ENCODE peak calls at places on chromosome 9, in eight cellular contexts. A, Q, G, D, N, U, C and F are unnamed samples. For H3K9me3, the result is how much of the 10 kb centered on the place peaks cover.

GRCh38 chr9:80158150-80158549 is 586.4 kb downstream of the TLE4 start:
- DNase-seq in A (no peak), Q (no peak), G (peak), D (no peak), N (no peak), U (no peak), C (no peak), F (no peak)

GRCh38 chr9:107539427-107540154 is 50.0 kb upstream of the KLF4 start:
- DNase-seq in A (peak), Q (no peak), G (peak), D (peak), N (peak), U (no peak), C (peak), F (no peak)

GRCh38 chr9:121684381-121685145 is 33.1 kb downstream of the DAB2IP start:
- DNase-seq in A (peak), Q (no peak), G (peak), D (peak), N (no peak), U (peak), C (peak), F (no peak)

GRCh38 chr9:120619751-120620655 is 40.0 kb upstream of the CDK5RAP2 start:
- DNase-seq in A (peak), Q (peak), G (peak), D (peak), N (peak), U (peak), C (peak), F (peak)

GRCh38 chr9:32387256-32387655 is 2.8 kb downstream of the ACO1 start:
- DNase-seq in A (no peak), Q (peak), G (no peak), D (no peak), N (no peak), U (no peak), C (no peak), F (no peak)

GRCh38 chr9:111525056-111525977 is at the start of gene ZNF483:
- DNase-seq in A (peak), Q (peak), G (peak), D (peak), N (peak), U (peak), C (peak), F (peak)

GRCh38 chr9:115014438-115014837 is 84.0 kb upstream of the TNFSF8 start:
- DNase-seq in A (no peak), Q (no peak), G (no peak), D (no peak), N (no peak), U (no peak), C (no peak), F (no peak)

GRCh38 chr9:114012126-114012525 is 66.0 kb downstream of the AMBP start:
- DNase-seq in A (no peak), Q (no peak), G (no peak), D (no peak), N (no peak), U (no peak), C (no peak), F (no peak)

GRCh38 chr9:130446111-130446861 is 1.5 kb downstream of the ASS1 start:
- DNase-seq in A (peak), Q (no peak), G (peak), D (peak), N (peak), U (peak), C (peak), F (no peak)

GRCh38 chr9:121299467-121300282 is 31.7 kb downstream of the GSN start:
- DNase-seq in A (peak), Q (peak), G (peak), D (peak), N (peak), U (peak), C (peak), F (no peak)

GRCh38 chr9:109254317-109254716 is 66.5 kb downstream of the EPB41L4B start:
- DNase-seq in A (no peak), Q (no peak), G (no peak), D (no peak), N (no peak), U (peak), C (peak), F (no peak)

GRCh38 chr9:92642599-92642998 is 27.3 kb downstream of the IPPK start:
- DNase-seq in A (no peak), Q (no peak), G (no peak), D (no peak), N (peak), U (no peak), C (no peak), F (no peak)

GRCh38 chr9:108682191-108682590 is 173.6 kb downstream of the ACTL7B start:
- DNase-seq in A (no peak), Q (no peak), G (no peak), D (no peak), N (no peak), U (peak), C (no peak), F (no peak)

GRCh38 chr9:121765021-121765950 is 113.9 kb downstream of the DAB2IP start:
- DNase-seq in A (no peak), Q (peak), G (peak), D (peak), N (peak), U (peak), C (peak), F (no peak)

GRCh38 chr9:13665418-13666066 is 386.1 kb upstream of the MPDZ start:
- DNase-seq in A (no peak), Q (no peak), G (no peak), D (no peak), N (no peak), U (no peak), C (peak), F (no peak)

GRCh38 chr9:13588151-13589043 is 308.9 kb upstream of the MPDZ start:
- DNase-seq in A (no peak), Q (peak), G (no peak), D (no peak), N (no peak), U (no peak), C (no peak), F (no peak)

GRCh38 chr9:101881508-101881907 is 143.1 kb upstream of the GRIN3A start:
- DNase-seq in A (no peak), Q (no peak), G (no peak), D (no peak), N (no peak), U (no peak), C (no peak), F (no peak)
- H3K9me3 ChIP-seq in A (under half), Q (under half), G (under half), D (under half), N (under half), U (under half), C (under half), F (under half)

DNA sequence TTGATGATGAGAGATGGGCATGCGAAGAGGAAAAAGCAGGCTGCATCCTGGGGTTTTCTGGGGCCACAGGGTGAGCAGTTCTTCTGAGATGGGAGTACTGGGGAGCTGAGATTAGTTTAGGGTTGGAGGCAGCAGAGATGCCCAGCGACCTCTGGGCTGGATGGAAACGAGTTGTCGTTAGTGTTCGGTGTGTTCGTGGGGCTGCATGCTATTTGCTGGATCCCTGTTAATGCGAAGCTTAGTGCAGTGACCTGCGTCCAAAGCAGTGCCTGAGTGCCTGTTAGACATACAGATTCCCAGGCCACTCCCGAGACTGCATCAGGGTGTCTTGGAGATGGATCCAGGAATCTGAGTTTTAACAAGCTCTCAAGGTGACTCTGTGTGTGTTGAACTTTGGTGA is 201.3 kb downstream of the CACNA1B start:
- DNase-seq in A (no peak), Q (no peak), G (no peak), D (no peak), N (peak), U (no peak), C (no peak), F (no peak)
- H3K9me3 ChIP-seq in A (half or more), Q (under half), G (under half), D (under half), N (under half), U (under half), C (under half), F (under half)

DNA sequence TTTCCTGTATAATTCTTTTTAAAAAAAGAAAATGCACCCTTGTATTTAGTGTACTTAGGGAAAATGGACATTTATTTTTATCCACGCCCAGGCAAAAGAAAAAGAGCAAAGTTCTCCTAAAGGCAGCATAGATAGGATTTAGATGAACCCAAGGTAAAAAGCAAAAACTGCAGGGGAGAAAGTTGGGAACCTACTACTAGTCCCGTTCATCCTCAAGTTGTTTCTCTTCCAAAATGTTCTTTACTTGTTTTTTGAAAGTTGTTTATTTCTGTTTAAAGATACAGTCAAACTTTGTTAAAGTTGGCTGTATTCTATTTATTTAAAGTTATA is 9.8 kb downstream of the RUSC2 start:
- DNase-seq in A (no peak), Q (no peak), G (no peak), D (no peak), N (no peak), U (peak), C (no peak), F (no peak)
- H3K9me3 ChIP-seq in A (half or more), Q (under half), G (under half), D (under half), N (under half), U (under half), C (under half), F (under half)

DNA sequence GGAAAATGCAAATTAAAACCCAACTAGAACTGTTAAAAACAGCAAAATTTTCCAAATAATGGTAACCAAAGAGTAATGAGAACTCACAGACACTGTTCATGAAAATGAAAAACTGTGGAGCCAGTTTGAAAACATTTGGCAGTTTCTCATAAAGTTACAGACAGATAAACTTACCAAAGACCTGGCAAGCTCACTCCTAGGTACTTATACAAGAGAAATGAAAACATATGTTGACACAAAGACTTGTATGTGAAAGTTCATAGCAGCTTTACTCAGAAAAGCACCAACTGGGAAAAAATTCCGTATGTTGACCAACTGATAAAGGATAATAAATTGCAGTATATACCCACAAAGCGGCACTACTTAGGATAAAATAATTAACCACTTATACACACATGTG is 10.3 kb downstream of the ZNF782 start:
- DNase-seq in A (no peak), Q (no peak), G (no peak), D (no peak), N (no peak), U (no peak), C (no peak), F (no peak)
- H3K9me3 ChIP-seq in A (half or more), Q (under half), G (under half), D (under half), N (under half), U (under half), C (under half), F (under half)

GRCh38 chr9:103301051-103301450 is 305.9 kb downstream of the CYLC2 start:
- DNase-seq in A (peak), Q (no peak), G (no peak), D (no peak), N (no peak), U (peak), C (no peak), F (no peak)

GRCh38 chr9:103304797-103305196 is 309.7 kb downstream of the CYLC2 start:
- DNase-seq in A (no peak), Q (no peak), G (no peak), D (no peak), N (no peak), U (no peak), C (no peak), F (no peak)
- H3K9me3 ChIP-seq in A (under half), Q (under half), G (under half), D (under half), N (under half), U (under half), C (under half), F (under half)

GRCh38 chr9:135920256-135920930 is 13.0 kb upstream of the CAMSAP1 start:
- DNase-seq in A (no peak), Q (no peak), G (no peak), D (no peak), N (no peak), U (no peak), C (no peak), F (no peak)

GRCh38 chr9:135914921-135915320 is 7.6 kb upstream of the CAMSAP1 start:
- DNase-seq in A (no peak), Q (no peak), G (no peak), D (no peak), N (no peak), U (no peak), C (peak), F (no peak)

GRCh38 chr9:135920973-135921585 is 13.7 kb upstream of the CAMSAP1 start:
- DNase-seq in A (no peak), Q (no peak), G (no peak), D (no peak), N (no peak), U (no peak), C (no peak), F (no peak)

GRCh38 chr9:135919318-135919717 is 12.0 kb upstream of the CAMSAP1 start:
- DNase-seq in A (no peak), Q (no peak), G (no peak), D (no peak), N (no peak), U (no peak), C (no peak), F (no peak)

GRCh38 chr9:135916998-135917397 is 9.7 kb upstream of the CAMSAP1 start:
- DNase-seq in A (no peak), Q (no peak), G (no peak), D (no peak), N (no peak), U (no peak), C (no peak), F (no peak)
- H3K9me3 ChIP-seq in A (half or more), Q (under half), G (under half), D (under half), N (under half), U (under half), C (under half), F (under half)